ENCODE peak calls at places on chromosome 13, in five cellular contexts. Y, X, W, B and V are unnamed samples.
A peak's percentile ranks its signal among the peaks of the same experiment; 100 is the strongest.

GRCh38 chr13:100694722-100695644 is 20.4 kb upstream of the TMTC4 start:
- DNase-seq in B (peak; percentile 84), X (peak; percentile 38), Y (peak; percentile 17), W (peak; percentile 53), V (peak; percentile 30)

GRCh38 chr13:36796052-36796451 is 23.0 kb upstream of the RFXAP start:
- DNase-seq in Y (no peak), B (no peak), W (no peak), X (no peak), V (no peak)

GRCh38 chr13:102757006-102757405 is 16.6 kb downstream of the TEX30 start:
- DNase-seq in Y (no peak), B (no peak), X (no peak), W (no peak), V (no peak)

GRCh38 chr13:77056886-77057285 is 29.9 kb upstream of the FBXL3 start:
- DNase-seq in B (no peak), X (no peak), W (no peak), Y (no peak), V (no peak)

GRCh38 chr13:46628622-46629365 is 75.8 kb downstream of the LRCH1 start:
- DNase-seq in B (no peak), Y (no peak), W (no peak), X (no peak), V (no peak)

GRCh38 chr13:111183959-111184684 is 69.0 kb downstream of the ARHGEF7 start:
- DNase-seq in X (no peak), Y (no peak), W (no peak), B (no peak), V (no peak)

GRCh38 chr13:79775830-79776229 is 294.9 kb downstream of the NDFIP2 start:
- DNase-seq in W (no peak), X (peak; percentile 87), B (no peak), Y (peak; percentile 40), V (peak; percentile 72)

GRCh38 chr13:73194310-73194709 is 135.5 kb downstream of the KLF5 start:
- DNase-seq in X (no peak), B (no peak), Y (no peak), W (no peak), V (no peak)

GRCh38 chr13:77180011-77180410 is 146.9 kb downstream of the MYCBP2 start:
- DNase-seq in B (no peak), X (no peak), W (no peak), Y (no peak), V (no peak)

GRCh38 chr13:106569233-106570095 is 1.5 kb upstream of the ARGLU1 start:
- DNase-seq in W (no peak), B (no peak), Y (no peak), X (no peak), V (no peak)

GRCh38 chr13:106376411-106377112 is 158.9 kb downstream of the EFNB2 start:
- DNase-seq in X (peak; percentile 95), B (no peak), W (no peak), Y (no peak), V (peak; percentile 90)

GRCh38 chr13:41034382-41034781 is 15.3 kb upstream of the ELF1 start:
- DNase-seq in W (no peak), X (no peak), Y (no peak), B (no peak), V (no peak)

GRCh38 chr13:99956473-99957349 is 14.9 kb downstream of the ZIC5 start:
- DNase-seq in W (no peak), X (no peak), Y (no peak), B (peak; percentile 56), V (no peak)

GRCh38 chr13:38943231-38943630 is 47.4 kb downstream of the STOML3 start:
- DNase-seq in X (no peak), Y (no peak), B (no peak), W (no peak), V (no peak)

GRCh38 chr13:93745884-93746283 is 519.3 kb downstream of the GPC6 start:
- DNase-seq in Y (no peak), X (peak; percentile 74), W (no peak), B (no peak), V (no peak)

GRCh38 chr13:65913173-65913572 is 1317.0 kb downstream of the PCDH9 start:
- DNase-seq in B (no peak), Y (no peak), X (peak; percentile 86), W (no peak), V (peak; percentile 67)

GRCh38 chr13:83332751-83333150 is 549.5 kb downstream of the SLITRK1 start:
- DNase-seq in X (no peak), Y (no peak), B (no peak), W (no peak), V (no peak)

DNA sequence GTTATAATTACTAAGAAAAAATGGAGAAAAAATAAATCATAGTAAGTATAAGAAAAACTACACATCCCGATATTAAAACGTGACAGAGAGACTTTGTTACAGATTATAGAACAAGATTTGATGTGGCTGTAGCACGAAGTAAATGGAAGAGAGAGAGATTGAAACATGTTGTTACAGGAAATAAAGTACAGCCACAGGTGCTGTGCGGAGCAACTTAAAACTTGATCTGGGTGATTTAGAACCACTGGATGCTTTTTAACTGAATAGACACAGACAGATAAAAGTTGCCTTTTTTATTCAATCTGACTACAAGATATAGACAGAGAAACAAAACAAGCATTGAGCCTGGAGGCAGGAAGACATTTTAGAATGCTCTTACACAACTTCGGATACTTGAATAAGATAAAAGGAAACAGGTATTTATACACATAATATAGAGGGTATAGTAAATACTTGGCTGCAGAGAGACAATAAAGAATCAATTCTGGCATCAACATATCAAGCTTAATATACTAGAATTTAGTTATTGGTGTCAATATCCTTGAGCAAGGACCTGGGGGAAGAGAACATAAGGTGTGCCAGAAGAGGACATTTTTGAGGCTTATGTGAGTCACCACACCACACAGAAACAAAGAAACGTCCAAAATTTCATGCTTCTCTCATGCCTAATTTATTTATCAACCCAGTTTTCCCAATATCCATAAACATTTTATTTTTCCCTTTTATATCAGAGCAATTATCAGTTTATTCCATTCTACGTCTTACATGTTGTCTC is 548.5 kb downstream of the SLITRK1 start:
- DNase-seq in X (no peak), Y (no peak), W (no peak), B (no peak), V (no peak)
- H3K9me3 ChIP-seq in X (no peaks in the 10 kb centered on the region), Y (no peaks in the 10 kb centered on the region), W (no peaks in the 10 kb centered on the region), B (no peaks in the 10 kb centered on the region), V (no peaks in the 10 kb centered on the region)

DNA sequence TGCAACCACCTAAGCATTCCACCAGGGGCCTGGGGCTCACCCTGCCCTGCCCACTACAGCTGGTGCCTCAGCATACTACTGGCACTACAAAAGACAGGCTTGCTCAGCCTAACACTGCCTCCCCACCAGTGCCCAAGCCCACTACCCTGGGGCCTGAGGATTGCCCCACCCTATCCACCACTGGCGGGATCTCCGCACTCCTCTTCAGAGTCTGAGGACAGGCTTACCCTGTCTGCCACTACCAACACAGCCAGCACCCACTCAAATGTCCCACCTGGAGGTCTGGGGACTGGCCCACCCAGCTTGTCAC is 27.6 kb upstream of the N4BP2L1 start:
- DNase-seq in Y (no peak), X (no peak), B (no peak), W (no peak), V (no peak)
- H3K14ac ChIP-seq in Y (no peak overlapping the region), X (no peak overlapping the region), B (no peak overlapping the region), W (no peak overlapping the region), V (no peak overlapping the region)

GRCh38 chr13:43551897-43552456 is 234.8 kb downstream of the ENOX1 start:
- DNase-seq in Y (no peak), W (no peak), X (no peak), B (no peak), V (no peak)
- H2BK15ac ChIP-seq in Y (no peak overlapping the region), W (no peak overlapping the region), X (no peak overlapping the region), B (no peak overlapping the region), V (no peak overlapping the region)

DNA sequence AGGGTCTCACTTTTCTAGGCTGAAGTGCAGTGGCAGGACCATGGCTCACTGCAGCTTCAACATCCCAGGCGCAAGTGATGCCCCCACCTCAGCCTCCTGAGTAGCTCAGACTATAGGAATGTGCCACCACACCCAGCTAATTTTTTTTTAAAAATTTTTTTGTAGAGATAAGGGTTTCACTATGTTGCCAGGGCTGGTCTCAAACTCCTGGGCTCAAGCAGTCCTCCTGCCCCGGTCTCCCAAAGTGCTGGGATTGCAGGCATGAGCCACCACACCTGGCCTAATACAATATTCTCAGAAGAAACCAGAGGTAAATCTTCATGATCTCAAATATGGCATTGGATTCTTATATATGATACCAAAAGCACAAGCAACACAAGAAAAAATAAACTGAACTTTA is 47.7 kb downstream of the FLT1 start:
- DNase-seq in Y (no peak), W (no peak), B (no peak), X (no peak), V (no peak)
- H3K9me3 ChIP-seq in Y (peaks cover 4% of the 10 kb centered on the region), W (peaks cover 15% of the 10 kb centered on the region), B (peaks cover 15% of the 10 kb centered on the region), X (peaks cover 3% of the 10 kb centered on the region), V (peaks cover 6% of the 10 kb centered on the region)

GRCh38 chr13:98576963-98577822 is at the start of gene STK24:
- DNase-seq in X (peak; percentile 74), B (peak; percentile 54), Y (peak; percentile 69), W (no peak), V (peak; percentile 92)
- H3K14ac ChIP-seq in X (peak within 1 kb of the TSS; percentile 100), B (peak within 1 kb of the TSS; percentile 82), Y (no peak within 1 kb of the TSS), W (no peak within 1 kb of the TSS), V (peak within 1 kb of the TSS; percentile 94)

DNA sequence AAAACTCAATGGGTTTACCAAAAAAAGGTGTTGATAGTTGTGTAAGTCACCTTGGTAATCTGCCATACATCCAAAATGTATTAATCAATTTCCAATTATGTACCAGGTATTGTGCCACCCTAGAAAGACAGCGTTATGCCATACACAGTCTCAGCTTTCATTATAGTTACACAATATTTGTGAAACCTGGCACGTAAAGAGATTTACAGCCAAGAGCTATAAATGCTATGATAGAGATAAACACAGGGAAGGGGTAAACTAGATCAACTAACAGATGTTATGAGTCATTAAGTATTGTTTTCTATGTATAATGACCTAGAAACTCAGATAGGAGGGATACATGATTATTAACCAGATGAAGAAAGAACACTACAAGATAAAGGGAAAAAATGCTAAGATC is 725.6 kb upstream of the SLITRK5 start:
- DNase-seq in W (no peak), Y (no peak), X (no peak), B (no peak), V (no peak)
- H2BK15ac ChIP-seq in W (no peak overlapping the region), Y (no peak overlapping the region), X (no peak overlapping the region), B (no peak overlapping the region), V (no peak overlapping the region)

GRCh38 chr13:19090495-19090894 is 91.1 kb downstream of the TUBA3C start:
- DNase-seq in W (no peak), B (no peak), X (no peak), Y (no peak), V (no peak)

GRCh38 chr13:19085258-19085657 is 96.4 kb downstream of the TUBA3C start:
- DNase-seq in W (no peak), X (no peak), B (no peak), Y (no peak), V (no peak)

GRCh38 chr13:19089315-19089714 is 92.3 kb downstream of the TUBA3C start:
- DNase-seq in B (no peak), W (no peak), X (no peak), Y (no peak), V (no peak)

GRCh38 chr13:19085876-19086275 is 95.7 kb downstream of the TUBA3C start:
- DNase-seq in X (no peak), W (no peak), B (no peak), Y (no peak), V (no peak)

DNA sequence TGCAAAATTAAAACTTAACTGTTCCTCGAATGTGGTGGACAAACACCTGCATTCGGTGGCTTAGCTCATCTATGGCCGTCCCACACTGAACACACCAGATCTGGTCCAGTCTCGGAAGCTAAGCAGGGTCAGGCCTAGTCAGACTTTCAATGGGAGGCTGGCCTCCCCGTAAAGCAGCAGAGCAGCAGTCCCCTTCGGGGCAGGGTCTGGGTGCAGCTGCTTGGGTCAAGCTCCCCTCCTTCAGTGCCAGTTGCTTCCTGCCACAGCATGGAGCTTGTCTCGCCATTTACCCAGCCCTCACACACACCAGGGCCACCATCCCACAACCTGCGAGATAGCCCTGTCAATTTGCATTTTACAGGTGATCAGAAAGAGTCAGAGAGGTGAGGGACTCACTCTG is 93.2 kb downstream of the TUBA3C start:
- DNase-seq in Y (no peak), X (no peak), W (no peak), B (no peak), V (no peak)
- H3K9me3 ChIP-seq in Y (peaks cover 58% of the 10 kb centered on the region), X (peaks cover 60% of the 10 kb centered on the region), W (peaks cover 73% of the 10 kb centered on the region), B (peaks cover 91% of the 10 kb centered on the region), V (no peaks in the 10 kb centered on the region)